ENCODE peak calls at places on chromosomes 6 and 20, in four cellular contexts. Y is HCT116, B is fibroblast of lung, M is trophoblast cell. G is an unnamed sample.

GRCh38 chr6:138465007-138465645 is 34.2 kb downstream of the NHSL1 start:
- DNase-seq in Y (peak; percentile 70), B (peak; percentile 93), M (peak; percentile 22), G (no peak)

GRCh38 chr6:42783177-42783875 is 1.5 kb downstream of the BICRAL start:
- DNase-seq in Y (no peak), B (peak; percentile 72), M (peak; percentile 38), G (peak; percentile 90)

GRCh38 chr6:44169886-44170570 is 11.4 kb downstream of the CAPN11 start:
- DNase-seq in Y (no peak), B (no peak), M (no peak), G (no peak)

GRCh38 chr6:139520321-139520768 is 145.9 kb upstream of the CITED2 start:
- DNase-seq in Y (no peak), B (no peak), M (peak; percentile 62), G (no peak)

GRCh38 chr6:89411019-89411268 is 1.1 kb downstream of the RRAGD start:
- DNase-seq in Y (no peak), B (no peak), M (peak; percentile 11), G (no peak)

GRCh38 chr6:17656644-17657043 is 50.1 kb downstream of the NUP153 start:
- DNase-seq in Y (no peak), B (no peak), M (no peak), G (no peak)

GRCh38 chr6:136274062-136274461 is 15.6 kb downstream of the BCLAF1 start:
- DNase-seq in Y (no peak), B (peak; percentile 37), M (no peak), G (no peak)

GRCh38 chr20:19784511-19785172 is 26.6 kb downstream of the RIN2 start:
- DNase-seq in Y (peak; percentile 77), B (peak; percentile 89), M (peak; percentile 56), G (peak; percentile 93)

GRCh38 chr6:128511518-128511917 is 8.9 kb downstream of the PTPRK start:
- DNase-seq in Y (no peak), B (peak; percentile 64), M (no peak), G (no peak)

GRCh38 chr6:90294989-90295853 is 1.4 kb downstream of the BACH2 start:
- DNase-seq in Y (no peak), B (peak; percentile 65), M (no peak), G (no peak)

GRCh38 chr6:134714113-134714512 is 235.8 kb downstream of the ALDH8A1 start:
- DNase-seq in Y (no peak), B (no peak), M (no peak), G (no peak)

GRCh38 chr6:4564746-4565145 is 211.5 kb upstream of the CDYL start:
- DNase-seq in Y (no peak), B (no peak), M (peak; percentile 89), G (no peak)

GRCh38 chr20:6559791-6560190 is 207.7 kb upstream of the BMP2 start:
- DNase-seq in Y (no peak), B (no peak), M (no peak), G (no peak)

DNA sequence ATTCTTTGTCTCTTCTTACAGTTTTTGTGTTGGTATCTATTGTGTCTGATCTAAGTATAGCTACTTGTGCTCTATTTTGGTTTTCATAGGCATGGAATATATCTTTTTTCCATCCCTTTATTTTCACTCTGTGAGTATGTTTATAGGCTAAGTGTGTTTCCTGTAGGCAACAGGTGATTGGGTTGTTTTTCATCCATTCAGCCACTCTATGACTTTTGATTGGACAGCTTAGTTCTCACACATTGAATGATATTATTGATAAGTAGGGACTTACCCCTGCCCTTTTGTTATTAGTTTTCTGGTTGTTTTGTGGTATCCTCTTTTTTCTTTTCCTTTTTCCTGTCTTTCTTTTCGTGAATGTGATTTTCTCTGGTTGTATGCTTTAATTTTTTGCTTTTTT is 67.9 kb downstream of the MLIP start:
- DNase-seq in Y (no peak), B (no peak), M (no peak), G (no peak)
- H3K36me3 ChIP-seq in Y (no peaks in the 10 kb centered on the region), B (no peaks in the 10 kb centered on the region), M (no peaks in the 10 kb centered on the region), G (no peaks in the 10 kb centered on the region)

GRCh38 chr6:159042003-159042823 is 2.6 kb downstream of the TAGAP start:
- DNase-seq in Y (peak; percentile 68), B (peak; percentile 64), M (peak; percentile 74), G (peak; percentile 92)
- H2AFZ ChIP-seq in Y (peak overlapping the region; percentile 36), B (no peak overlapping the region), M (no peak overlapping the region), G (no peak overlapping the region)

DNA sequence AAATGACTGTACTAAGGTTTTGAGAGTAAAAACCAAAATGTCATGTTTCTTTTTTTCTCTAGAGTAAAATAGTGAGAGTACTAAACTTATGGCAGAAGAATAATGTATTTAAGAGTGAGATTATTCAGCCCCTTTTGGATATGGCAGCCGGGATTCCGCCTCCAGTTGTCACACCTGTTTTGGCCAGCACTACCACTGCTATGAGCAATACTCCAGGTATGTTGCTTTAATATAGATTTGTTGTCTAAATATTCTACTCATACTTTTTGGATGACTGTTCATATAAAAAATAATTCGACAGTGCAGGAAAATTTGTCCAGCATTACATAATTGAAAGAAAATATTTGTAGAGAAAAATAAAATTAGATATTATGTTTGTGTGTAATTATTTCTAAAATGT is 59.5 kb downstream of the SCAF8 start:
- DNase-seq in Y (no peak), B (no peak), M (peak; percentile 43), G (no peak)
- H3K36me3 ChIP-seq in Y (peaks cover 11% of the 10 kb centered on the region), B (no peaks in the 10 kb centered on the region), M (peaks cover 10% of the 10 kb centered on the region), G (peaks cover 29% of the 10 kb centered on the region)

GRCh38 chr6:16278048-16278724 is 39.8 kb downstream of the GMPR start:
- DNase-seq in Y (peak; percentile 7), B (no peak), M (no peak), G (no peak)
- H2AFZ ChIP-seq in Y (no peak overlapping the region), B (no peak overlapping the region), M (peak overlapping the region; percentile 41), G (no peak overlapping the region)

G was measured in Karpas-422.